ENCODE peak calls at places on chromosomes 5 and 9, in eight cellular contexts. One of them, this sample, is unnamed.

GRCh38 chr5:167261309-167262100 is 1029.9 kb upstream of the WWC1 start:
- DNase-seq in ovary: no peak
- DNase-seq in kidney: no peak
- DNase-seq in AG09319: no peak
- DNase-seq in PC-9: no peak
- DNase-seq in AG09309: no peak
- DNase-seq in brain microvascular endothelial cell: no peak
- DNase-seq in endothelial cell: no peak
- DNase-seq in this sample: no peak

GRCh38 chr5:178216088-178216534 is 11.8 kb downstream of the HNRNPAB start:
- DNase-seq in PC-9: no peak
- DNase-seq in kidney: no peak
- DNase-seq in AG09319: no peak
- DNase-seq in endothelial cell: no peak
- DNase-seq in ovary: no peak
- DNase-seq in brain microvascular endothelial cell: no peak
- DNase-seq in AG09309: no peak
- DNase-seq in this sample: no peak

GRCh38 chr5:5584751-5585150 is 162.3 kb downstream of the ICE1 start:
- DNase-seq in AG09309: no peak
- DNase-seq in endothelial cell: no peak
- DNase-seq in AG09319: no peak
- DNase-seq in kidney: no peak
- DNase-seq in PC-9: no peak
- DNase-seq in brain microvascular endothelial cell: no peak
- DNase-seq in ovary: no peak
- DNase-seq in this sample: no peak

GRCh38 chr9:135100241-135101067 is 13.0 kb downstream of the OLFM1 start:
- DNase-seq in AG09319: no peak
- DNase-seq in PC-9: no peak
- DNase-seq in ovary: no peak
- DNase-seq in AG09309: no peak
- DNase-seq in endothelial cell: no peak
- DNase-seq in kidney: no peak
- DNase-seq in brain microvascular endothelial cell: no peak
- DNase-seq in this sample: no peak

GRCh38 chr9:133119461-133120342 is 1.3 kb downstream of the RALGDS start:
- DNase-seq in ovary: no peak
- DNase-seq in PC-9: no peak
- DNase-seq in brain microvascular endothelial cell: no peak
- DNase-seq in endothelial cell: no peak
- DNase-seq in AG09309: no peak
- DNase-seq in kidney: peak
- DNase-seq in AG09319: no peak
- DNase-seq in this sample: no peak

GRCh38 chr9:134390537-134390936 is 64.3 kb downstream of the RXRA start:
- DNase-seq in kidney: no peak
- DNase-seq in ovary: no peak
- DNase-seq in AG09319: no peak
- DNase-seq in endothelial cell: no peak
- DNase-seq in AG09309: no peak
- DNase-seq in PC-9: no peak
- DNase-seq in brain microvascular endothelial cell: no peak
- DNase-seq in this sample: no peak

GRCh38 chr9:89328064-89328463 is 9.8 kb downstream of the SECISBP2 start:
- DNase-seq in ovary: no peak
- DNase-seq in PC-9: no peak
- DNase-seq in kidney: no peak
- DNase-seq in brain microvascular endothelial cell: no peak
- DNase-seq in AG09319: no peak
- DNase-seq in endothelial cell: no peak
- DNase-seq in AG09309: no peak
- DNase-seq in this sample: no peak

GRCh38 chr9:114037961-114038723 is 40.0 kb downstream of the AMBP start:
- DNase-seq in AG09309: no peak
- DNase-seq in kidney: peak
- DNase-seq in AG09319: peak
- DNase-seq in brain microvascular endothelial cell: no peak
- DNase-seq in endothelial cell: no peak
- DNase-seq in ovary: no peak
- DNase-seq in PC-9: no peak
- DNase-seq in this sample: no peak

GRCh38 chr5:160293901-160294561 is 18.3 kb downstream of the CCNJL start:
- DNase-seq in brain microvascular endothelial cell: no peak
- DNase-seq in AG09309: no peak
- DNase-seq in PC-9: no peak
- DNase-seq in ovary: no peak
- DNase-seq in kidney: no peak
- DNase-seq in AG09319: no peak
- DNase-seq in endothelial cell: no peak
- DNase-seq in this sample: no peak

GRCh38 chr5:125696762-125697161 is 726.4 kb upstream of the GRAMD2B start:
- DNase-seq in brain microvascular endothelial cell: peak
- DNase-seq in ovary: no peak
- DNase-seq in kidney: no peak
- DNase-seq in AG09309: peak
- DNase-seq in endothelial cell: no peak
- DNase-seq in PC-9: no peak
- DNase-seq in AG09319: peak
- DNase-seq in this sample: no peak

GRCh38 chr9:79256691-79257213 is 315.0 kb upstream of the TLE4 start:
- DNase-seq in PC-9: no peak
- DNase-seq in AG09319: no peak
- DNase-seq in AG09309: peak
- DNase-seq in endothelial cell: no peak
- DNase-seq in kidney: peak
- DNase-seq in ovary: no peak
- DNase-seq in brain microvascular endothelial cell: no peak
- DNase-seq in this sample: no peak

GRCh38 chr5:14971864-14972263 is 100.3 kb upstream of the ANKH start:
- DNase-seq in kidney: no peak
- DNase-seq in brain microvascular endothelial cell: no peak
- DNase-seq in AG09309: no peak
- DNase-seq in endothelial cell: no peak
- DNase-seq in ovary: no peak
- DNase-seq in PC-9: no peak
- DNase-seq in AG09319: no peak
- DNase-seq in this sample: no peak

GRCh38 chr5:96209829-96210228 is 223.2 kb downstream of the PCSK1 start:
- DNase-seq in brain microvascular endothelial cell: peak
- DNase-seq in kidney: no peak
- DNase-seq in endothelial cell: no peak
- DNase-seq in AG09319: no peak
- DNase-seq in AG09309: peak
- DNase-seq in ovary: no peak
- DNase-seq in PC-9: no peak
- DNase-seq in this sample: no peak

GRCh38 chr9:88425538-88425950 is 37.3 kb downstream of the SPIN1 start:
- DNase-seq in brain microvascular endothelial cell: no peak
- DNase-seq in AG09319: no peak
- DNase-seq in AG09309: no peak
- DNase-seq in kidney: no peak
- DNase-seq in PC-9: no peak
- DNase-seq in ovary: no peak
- DNase-seq in endothelial cell: no peak
- DNase-seq in this sample: no peak

GRCh38 chr5:174573210-174574014 is 151.0 kb upstream of the MSX2 start:
- DNase-seq in ovary: no peak
- DNase-seq in endothelial cell: no peak
- DNase-seq in PC-9: no peak
- DNase-seq in AG09309: no peak
- DNase-seq in AG09319: no peak
- DNase-seq in kidney: no peak
- DNase-seq in brain microvascular endothelial cell: no peak
- DNase-seq in this sample: no peak

GRCh38 chr9:81416476-81417298 is 272.7 kb downstream of the TLE1 start:
- DNase-seq in AG09319: no peak
- DNase-seq in AG09309: no peak
- DNase-seq in PC-9: no peak
- DNase-seq in ovary: no peak
- DNase-seq in brain microvascular endothelial cell: no peak
- DNase-seq in kidney: no peak
- DNase-seq in endothelial cell: no peak
- DNase-seq in this sample: no peak

GRCh38 chr9:6902423-6902822 is 144.7 kb downstream of the KDM4C start:
- DNase-seq in endothelial cell: no peak
- DNase-seq in AG09309: no peak
- DNase-seq in AG09319: no peak
- DNase-seq in ovary: no peak
- DNase-seq in brain microvascular endothelial cell: no peak
- DNase-seq in kidney: no peak
- DNase-seq in PC-9: peak
- DNase-seq in this sample: no peak

GRCh38 chr9:18438300-18438925 is 35.5 kb upstream of the ADAMTSL1 start:
- DNase-seq in PC-9: no peak
- DNase-seq in AG09319: no peak
- DNase-seq in AG09309: no peak
- DNase-seq in brain microvascular endothelial cell: peak
- DNase-seq in ovary: peak
- DNase-seq in kidney: peak
- DNase-seq in endothelial cell: peak
- DNase-seq in this sample: no peak
- TF ChIP-seq CTCF in PC-9: no peak
- TF ChIP-seq CTCF in AG09319: peak
- TF ChIP-seq CTCF in AG09309: peak
- TF ChIP-seq CTCF in brain microvascular endothelial cell: peak
- TF ChIP-seq CTCF in ovary: no peak
- TF ChIP-seq CTCF in kidney: no peak
- TF ChIP-seq CTCF in endothelial cell: no peak
- TF ChIP-seq CTCF in this sample: no peak

DNA sequence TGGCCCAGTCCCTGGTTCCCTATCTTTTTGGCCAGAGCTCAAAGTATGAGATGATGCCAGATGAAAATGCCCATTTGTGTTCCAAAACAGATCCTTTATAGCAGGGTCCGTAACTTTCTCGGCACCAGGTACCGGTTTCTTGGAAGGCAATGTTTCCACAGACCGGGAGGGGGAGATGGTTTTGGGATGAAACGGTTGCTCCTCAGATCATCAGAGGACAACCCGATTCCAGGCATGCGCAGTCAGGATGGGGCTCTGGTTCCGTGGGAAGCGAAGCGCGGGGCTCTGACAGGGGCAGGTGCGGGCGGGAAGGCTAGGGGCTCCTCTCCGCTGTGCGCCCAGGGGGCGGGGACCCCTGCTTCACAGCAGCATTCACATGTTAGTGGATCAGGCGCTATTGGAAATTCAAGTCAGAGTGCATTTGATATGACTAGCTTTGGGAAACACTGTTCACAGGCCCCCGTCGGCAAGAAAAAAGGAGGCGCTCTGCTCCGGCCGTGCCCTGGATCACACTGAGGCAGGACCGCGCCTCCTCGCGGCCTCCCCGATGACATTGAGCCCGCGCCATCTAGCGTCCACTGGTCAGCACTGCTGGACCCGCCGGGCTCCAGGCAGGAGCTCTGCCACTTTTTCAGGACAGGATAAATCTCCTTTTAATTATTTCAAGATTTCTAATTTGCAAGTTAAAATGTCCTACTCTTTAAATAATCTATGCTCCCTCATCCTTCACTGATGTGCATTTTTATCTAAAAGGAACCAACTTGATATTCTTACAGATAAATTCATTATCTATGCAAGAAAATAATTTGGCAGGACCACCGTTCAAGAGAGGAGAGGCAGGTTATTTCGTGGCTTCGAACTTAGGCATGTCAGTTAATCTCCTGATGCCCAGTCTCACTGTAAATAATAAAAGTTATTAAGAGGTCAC is 190.0 kb downstream of the FANCC start:
- DNase-seq in ovary: peak
- DNase-seq in kidney: peak
- DNase-seq in brain microvascular endothelial cell: peak
- DNase-seq in endothelial cell: peak
- DNase-seq in AG09319: peak
- DNase-seq in PC-9: peak
- DNase-seq in AG09309: peak
- DNase-seq in this sample: peak
- TF ChIP-seq CTCF in ovary: peak
- TF ChIP-seq CTCF in kidney: peak
- TF ChIP-seq CTCF in brain microvascular endothelial cell: peak
- TF ChIP-seq CTCF in endothelial cell: peak
- TF ChIP-seq CTCF in AG09319: peak
- TF ChIP-seq CTCF in PC-9: peak
- TF ChIP-seq CTCF in AG09309: peak
- TF ChIP-seq CTCF in this sample: peak

GRCh38 chr9:34125681-34126206 is 754 bp downstream of the DCAF12 start:
- DNase-seq in ovary: no peak
- DNase-seq in AG09309: no peak
- DNase-seq in kidney: no peak
- DNase-seq in brain microvascular endothelial cell: no peak
- DNase-seq in PC-9: no peak
- DNase-seq in AG09319: no peak
- DNase-seq in endothelial cell: peak
- DNase-seq in this sample: peak
- TF ChIP-seq CTCF in ovary: no peak
- TF ChIP-seq CTCF in AG09309: no peak
- TF ChIP-seq CTCF in kidney: no peak
- TF ChIP-seq CTCF in brain microvascular endothelial cell: peak
- TF ChIP-seq CTCF in PC-9: no peak
- TF ChIP-seq CTCF in AG09319: no peak
- TF ChIP-seq CTCF in endothelial cell: no peak
- TF ChIP-seq CTCF in this sample: no peak

GRCh38 chr5:170430871-170431437 is 41.8 kb upstream of the KCNMB1 start:
- DNase-seq in kidney: no peak
- DNase-seq in AG09319: no peak
- DNase-seq in brain microvascular endothelial cell: no peak
- DNase-seq in endothelial cell: no peak
- DNase-seq in AG09309: peak
- DNase-seq in ovary: no peak
- DNase-seq in PC-9: no peak
- DNase-seq in this sample: no peak

GRCh38 chr5:170430256-170430655 is 41.1 kb upstream of the KCNMB1 start:
- DNase-seq in endothelial cell: no peak
- DNase-seq in AG09319: no peak
- DNase-seq in brain microvascular endothelial cell: no peak
- DNase-seq in ovary: no peak
- DNase-seq in PC-9: no peak
- DNase-seq in kidney: no peak
- DNase-seq in AG09309: no peak
- DNase-seq in this sample: no peak

GRCh38 chr5:170426786-170427185 is 37.6 kb upstream of the KCNMB1 start:
- DNase-seq in PC-9: no peak
- DNase-seq in AG09309: no peak
- DNase-seq in AG09319: no peak
- DNase-seq in ovary: no peak
- DNase-seq in brain microvascular endothelial cell: no peak
- DNase-seq in kidney: no peak
- DNase-seq in endothelial cell: no peak
- DNase-seq in this sample: no peak

GRCh38 chr5:170427672-170428236 is 38.6 kb upstream of the KCNMB1 start:
- DNase-seq in endothelial cell: no peak
- DNase-seq in brain microvascular endothelial cell: no peak
- DNase-seq in AG09309: no peak
- DNase-seq in AG09319: no peak
- DNase-seq in PC-9: no peak
- DNase-seq in kidney: no peak
- DNase-seq in ovary: no peak
- DNase-seq in this sample: no peak

DNA sequence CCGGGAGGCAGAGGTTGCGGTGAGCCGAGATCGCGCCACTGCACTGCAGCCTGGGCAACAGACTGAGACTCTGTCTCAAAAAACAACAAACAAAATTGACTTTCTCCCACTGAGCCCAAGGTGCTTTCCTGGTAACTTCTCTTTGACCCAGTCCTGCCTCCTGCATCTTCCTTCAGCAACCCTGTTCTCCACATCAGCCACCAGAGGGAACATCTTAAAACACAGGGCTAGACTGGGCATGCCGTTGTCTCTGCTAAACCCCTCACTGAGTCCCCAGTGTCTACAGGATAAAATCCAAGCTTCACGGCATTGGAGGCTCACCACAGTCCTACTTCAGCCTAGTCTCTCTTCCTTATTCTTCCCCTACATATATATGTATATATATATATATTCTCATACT is 39.8 kb upstream of the KCNMB1 start:
- DNase-seq in AG09319: no peak
- DNase-seq in PC-9: no peak
- DNase-seq in kidney: no peak
- DNase-seq in brain microvascular endothelial cell: no peak
- DNase-seq in endothelial cell: no peak
- DNase-seq in AG09309: no peak
- DNase-seq in ovary: no peak
- DNase-seq in this sample: no peak
- TF ChIP-seq CTCF in AG09319: no peak
- TF ChIP-seq CTCF in PC-9: peak
- TF ChIP-seq CTCF in kidney: no peak
- TF ChIP-seq CTCF in brain microvascular endothelial cell: peak
- TF ChIP-seq CTCF in endothelial cell: no peak
- TF ChIP-seq CTCF in AG09309: peak
- TF ChIP-seq CTCF in ovary: no peak
- TF ChIP-seq CTCF in this sample: no peak